ENCODE peak calls at places on chromosomes 3 and 15, in six cellular contexts. Y is islet precursor cell; T is adipocyte; E is DMS79; X is activated T-helper 1 cell treated with anti-CD3 and anti-CD28 coated beads, Interleukin-12 subunit alpha, Interleukin-12 subunit beta, Interleukin-2, Interleukin-4 antibody, amounts not matched to agents 30 ng/mL and 10 ng/mL and 1 ng/mL, durations not matched to agents 14 hours and 24 hours and 36 hours; M is astrocyte of the cerebellum. B is an unnamed sample.
A peak's percentile ranks its signal among the peaks of the same experiment; 100 is the strongest.

GRCh38 chr3:150965436-150965835 is 7.1 kb downstream of the CLRN1 start:
- DNase-seq in E (no peak), Y (no peak), M (no peak), T (no peak), X (no peak), B (no peak)

GRCh38 chr3:155431856-155432570 is 138.5 kb upstream of the STRIT1 start:
- DNase-seq in X (no peak), M (no peak), T (no peak), Y (no peak), E (no peak), B (no peak)

GRCh38 chr3:128505771-128506170 is 12.8 kb upstream of the GATA2 start:
- DNase-seq in X (no peak), M (no peak), Y (no peak), T (no peak), E (no peak), B (no peak)

GRCh38 chr3:87132801-87133200 is 94.3 kb upstream of the CHMP2B start:
- DNase-seq in Y (no peak), E (no peak), M (no peak), T (peak; percentile 36), X (no peak), B (no peak)

GRCh38 chr15:38145671-38146111 is 106.9 kb upstream of the SPRED1 start:
- DNase-seq in M (no peak), Y (no peak), E (no peak), X (no peak), T (peak; percentile 31), B (no peak)

GRCh38 chr3:73503781-73504180 is 121.0 kb downstream of the PDZRN3 start:
- DNase-seq in E (no peak), M (no peak), X (no peak), T (no peak), Y (no peak), B (no peak)

GRCh38 chr3:64355473-64355872 is 130.2 kb upstream of the PRICKLE2 start:
- DNase-seq in Y (peak; percentile 86), E (no peak), T (no peak), M (no peak), X (no peak), B (no peak)

GRCh38 chr3:121663171-121663847 is 2.6 kb upstream of the HCLS1 start:
- DNase-seq in Y (no peak), E (no peak), M (no peak), T (no peak), X (no peak), B (no peak)

GRCh38 chr3:193343726-193344222 is 34.8 kb downstream of the ATP13A5 start:
- DNase-seq in T (no peak), X (no peak), Y (no peak), M (no peak), E (no peak), B (no peak)

GRCh38 chr3:116135462-116135861 is 309.8 kb downstream of the LSAMP start:
- DNase-seq in M (peak; percentile 82), Y (peak; percentile 62), X (no peak), E (no peak), T (peak; percentile 46), B (no peak)

GRCh38 chr15:66884661-66885237 is 180.7 kb upstream of the SMAD3 start:
- DNase-seq in E (no peak), X (no peak), Y (peak; percentile 27), M (no peak), T (no peak), B (no peak)

GRCh38 chr15:73518180-73518862 is 75.4 kb downstream of the REC114 start:
- DNase-seq in X (no peak), T (no peak), E (no peak), M (no peak), Y (no peak), B (no peak)

GRCh38 chr3:129593595-129594339 is 12.7 kb downstream of the PLXND1 start:
- DNase-seq in X (peak; percentile 61), T (no peak), Y (no peak), E (peak; percentile 90), M (no peak), B (no peak)

GRCh38 chr15:56240390-56240789 is 3.3 kb downstream of the RFX7 start:
- DNase-seq in E (no peak), X (no peak), T (no peak), Y (no peak), M (no peak), B (no peak)

GRCh38 chr3:99384596-99384995 is 253.8 kb upstream of the COL8A1 start:
- DNase-seq in E (no peak), T (no peak), X (no peak), Y (no peak), M (no peak), B (no peak)

GRCh38 chr3:16410659-16411058 is 102.8 kb downstream of the RFTN1 start:
- DNase-seq in M (no peak), E (no peak), X (no peak), T (no peak), Y (no peak), B (no peak)

GRCh38 chr3:73765878-73766564 is 141.3 kb upstream of the PDZRN3 start:
- DNase-seq in X (no peak), Y (no peak), T (no peak), E (no peak), M (no peak), B (no peak)

GRCh38 chr3:117407317-117407716 is 697.7 kb downstream of the TUSC7 start:
- DNase-seq in T (no peak), X (no peak), Y (no peak), M (no peak), E (no peak), B (peak; percentile 3)

GRCh38 chr15:54605556-54605955 is 591.2 kb downstream of the RSL24D1 start:
- DNase-seq in Y (no peak), M (no peak), E (peak; percentile 31), T (no peak), X (no peak), B (no peak)

GRCh38 chr3:47791193-47791855 is 9.6 kb upstream of the SMARCC1 start:
- DNase-seq in X (no peak), E (peak; percentile 18), Y (no peak), M (no peak), T (peak; percentile 53), B (no peak)

GRCh38 chr15:61684749-61685467 is 375.3 kb downstream of the VPS13C start:
- DNase-seq in E (no peak), X (no peak), T (no peak), M (no peak), Y (no peak), B (no peak)

GRCh38 chr15:59792359-59792758 is 103.2 kb upstream of the BNIP2 start:
- DNase-seq in M (no peak), E (no peak), T (no peak), X (no peak), Y (no peak), B (no peak)

GRCh38 chr3:115420086-115420485 is 203.2 kb upstream of the GAP43 start:
- DNase-seq in Y (no peak), T (no peak), M (no peak), E (no peak), X (no peak), B (no peak)

GRCh38 chr15:40944510-40945296 is 8.6 kb upstream of the CHAC1 start:
- DNase-seq in T (no peak), Y (no peak), M (no peak), X (no peak), E (no peak), B (no peak)

GRCh38 chr3:45596290-45596791 is 1.8 kb downstream of the LIMD1 start:
- DNase-seq in E (no peak), Y (no peak), M (no peak), X (no peak), T (no peak), B (peak; percentile 81)

GRCh38 chr3:66402596-66403267 is 98.1 kb downstream of the LRIG1 start:
- DNase-seq in X (no peak), E (no peak), T (no peak), Y (peak; percentile 59), M (no peak), B (no peak)

GRCh38 chr15:88769161-88769971 is 33.9 kb upstream of the ACAN start:
- DNase-seq in M (no peak), Y (peak; percentile 65), T (peak; percentile 32), E (no peak), X (no peak), B (no peak)

GRCh38 chr15:67472957-67473356 is 48.0 kb upstream of the C15orf61 start:
- DNase-seq in M (peak; percentile 33), E (no peak), Y (peak; percentile 63), X (no peak), T (peak; percentile 29), B (no peak)

GRCh38 chr3:57825116-57825515 is 69.0 kb downstream of the SLMAP start:
- DNase-seq in E (no peak), M (no peak), Y (no peak), X (no peak), T (no peak), B (no peak)

GRCh38 chr3:16048435-16049318 is 125.8 kb upstream of the GALNT15 start:
- DNase-seq in M (peak; percentile 62), T (peak; percentile 90), X (peak; percentile 23), Y (no peak), E (peak; percentile 7), B (peak; percentile 77)

B was measured in GM10248.